ENCODE peak calls at places on chromosomes 4 and X, in six cellular contexts. F is foreskin keratinocyte, M is neural progenitor cell, R is pancreas, W is B cell, H is A549. C is an unnamed sample.
A peak's percentile ranks its signal among the peaks of the same experiment; 100 is the strongest.

GRCh38 chr4:120561648-120562047 is 360.9 kb downstream of the PRDM5 start:
- DNase-seq in F (no peak), W (no peak), M (peak; percentile 59), R (no peak), H (no peak), C (peak; percentile 78)

GRCh38 chrX:13685126-13685763 is 3.7 kb upstream of the RAB9A start:
- DNase-seq in H (peak; percentile 37), F (no peak), R (no peak), M (no peak), W (no peak), C (no peak)

GRCh38 chrX:71533514-71533849 is 578 bp downstream of the OGT start:
- DNase-seq in R (no peak), M (peak; percentile 26), H (no peak), W (no peak), F (no peak), C (no peak)

GRCh38 chr4:77586953-77587383 is 18.7 kb upstream of the CXCL13 start:
- DNase-seq in M (no peak), H (peak; percentile 12), F (peak; percentile 95), W (peak; percentile 46), R (no peak), C (no peak)

GRCh38 chr4:3305610-3306371 is 13.0 kb downstream of the RGS12 start:
- DNase-seq in H (no peak), F (no peak), W (no peak), R (peak; percentile 50), M (peak; percentile 45), C (no peak)

GRCh38 chr4:150242820-150243458 is 164.7 kb downstream of the DCLK2 start:
- DNase-seq in H (peak; percentile 37), W (peak; percentile 43), F (no peak), M (peak; percentile 69), R (no peak), C (peak; percentile 58)

GRCh38 chrX:67604979-67605703 is 61.3 kb downstream of the AR start:
- DNase-seq in M (no peak), H (peak; percentile 79), F (peak; percentile 48), W (no peak), R (no peak), C (no peak)

GRCh38 chrX:12903646-12904045 is 2.8 kb upstream of the TLR8 start:
- DNase-seq in F (no peak), R (no peak), M (no peak), H (no peak), W (no peak), C (no peak)

GRCh38 chr4:105741548-105741947 is 33.0 kb downstream of the GSTCD start:
- DNase-seq in H (no peak), M (no peak), R (no peak), W (no peak), F (no peak), C (no peak)

GRCh38 chrX:153627675-153628111 is 19.3 kb upstream of the DUSP9 start:
- DNase-seq in M (no peak), F (no peak), R (peak; percentile 50), W (no peak), H (no peak), C (no peak)

GRCh38 chr4:26721685-26722084 is 137.8 kb downstream of the TBC1D19 start:
- DNase-seq in M (no peak), W (no peak), R (no peak), F (no peak), H (no peak), C (no peak)

GRCh38 chr4:122705035-122705434 is 27.5 kb upstream of the BBS12 start:
- DNase-seq in F (no peak), R (no peak), M (no peak), W (no peak), H (no peak), C (no peak)

GRCh38 chr4:28518781-28519180 is 1658.1 kb downstream of the STIM2 start:
- DNase-seq in W (no peak), R (no peak), H (no peak), M (no peak), F (peak; percentile 28), C (no peak)

GRCh38 chr4:189036906-189037305 is 897.7 kb downstream of the TRIML1 start:
- DNase-seq in R (no peak), H (no peak), F (no peak), M (no peak), W (no peak), C (no peak)

GRCh38 chr4:151389316-151389715 is 19.7 kb upstream of the FHIP1A start:
- DNase-seq in H (no peak), F (no peak), W (no peak), M (no peak), R (no peak), C (no peak)

GRCh38 chr4:76606662-76607265 is 171.7 kb downstream of the SHROOM3 start:
- DNase-seq in F (no peak), M (no peak), H (no peak), R (no peak), W (no peak), C (no peak)

GRCh38 chrX:51456246-51456645 is 40.1 kb downstream of the NUDT11 start:
- DNase-seq in M (no peak), R (no peak), H (no peak), W (no peak), F (no peak), C (peak; percentile 76)

GRCh38 chr4:34158883-34159282 is 2085.4 kb downstream of the ARAP2 start:
- DNase-seq in W (no peak), H (no peak), M (no peak), R (no peak), F (peak; percentile 73), C (no peak)

GRCh38 chr4:112296949-112297483 is at the start of gene ALPK1:
- DNase-seq in W (peak; percentile 49), H (peak; percentile 83), M (no peak), R (no peak), F (peak; percentile 67), C (no peak)

DNA sequence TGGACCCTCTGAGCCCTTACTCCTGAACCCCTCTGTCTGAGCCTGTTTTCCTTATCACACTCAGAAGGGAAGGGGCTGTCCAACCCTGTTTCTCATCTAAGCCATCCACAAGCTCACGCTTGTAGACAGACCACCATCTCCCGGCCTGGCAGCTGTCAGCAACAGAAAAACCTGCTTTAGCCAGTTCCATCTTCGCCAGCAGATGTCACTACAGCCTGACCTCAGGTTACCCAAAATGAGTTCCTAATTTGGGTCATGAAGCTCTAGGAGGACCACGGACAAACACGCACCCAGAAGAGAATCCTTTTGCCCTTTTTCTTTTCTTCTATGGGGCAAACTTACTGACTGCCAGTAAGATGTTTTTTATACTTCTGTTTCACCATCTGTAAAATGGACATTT is 445.4 kb downstream of the BCOR start:
- DNase-seq in H (peak; percentile 29), W (no peak), R (no peak), M (peak; percentile 39), F (no peak), C (peak; percentile 70)
- TF ChIP-seq CTCF in H (peak; percentile 39), W (peak; percentile 26), R (no peak), M (peak; percentile 45), F (peak; percentile 52), C (peak; percentile 66)

DNA sequence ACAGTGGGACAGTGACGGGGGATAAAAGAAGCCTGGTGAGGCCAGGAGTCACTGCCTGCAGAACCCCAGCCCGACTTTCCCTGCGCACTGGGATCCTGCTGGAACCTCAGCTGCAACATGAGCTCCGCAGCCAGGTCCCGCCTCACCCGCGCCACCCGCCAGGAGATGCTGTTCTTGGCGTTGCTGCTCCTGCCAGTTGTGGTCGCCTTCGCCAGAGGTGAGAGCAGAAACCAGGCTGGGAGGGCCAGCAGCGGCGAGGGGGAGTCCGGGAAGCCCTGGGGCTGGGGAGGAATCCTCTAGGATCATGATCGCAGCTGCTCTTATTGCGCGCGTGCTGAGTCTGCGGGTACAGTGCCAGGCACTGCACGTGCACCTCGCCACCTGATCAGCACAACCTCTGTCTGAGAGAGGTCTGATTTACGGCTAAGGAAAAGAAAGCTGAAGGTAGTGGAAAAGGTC is at the start of gene PF4V1:
- DNase-seq in H (no peak), M (peak; percentile 51), R (peak; percentile 76), F (no peak), W (no peak), C (peak; percentile 89)
- TF ChIP-seq CTCF in H (no peak), M (no peak), R (no peak), F (peak; percentile 54), W (no peak), C (peak; percentile 27)

GRCh38 chrX:21666679-21667078 is 8.5 kb upstream of the KLHL34 start:
- DNase-seq in R (no peak), F (no peak), H (no peak), M (no peak), W (no peak), C (no peak)

GRCh38 chrX:21661316-21661715 is 3.2 kb upstream of the KLHL34 start:
- DNase-seq in M (no peak), W (no peak), R (no peak), H (no peak), F (peak; percentile 36), C (no peak)

GRCh38 chrX:21666252-21666651 is 8.1 kb upstream of the KLHL34 start:
- DNase-seq in F (no peak), M (no peak), R (no peak), H (no peak), W (no peak), C (no peak)

GRCh38 chrX:21659320-21659719 is 1.2 kb upstream of the KLHL34 start:
- DNase-seq in M (no peak), R (no peak), W (no peak), H (no peak), F (no peak), C (no peak)

GRCh38 chrX:21662761-21663160 is 4.6 kb upstream of the KLHL34 start:
- DNase-seq in M (no peak), W (no peak), F (no peak), H (no peak), R (no peak), C (no peak)
- TF ChIP-seq CTCF in M (no peak), W (no peak), F (no peak), H (no peak), R (no peak), C (no peak)

DNA sequence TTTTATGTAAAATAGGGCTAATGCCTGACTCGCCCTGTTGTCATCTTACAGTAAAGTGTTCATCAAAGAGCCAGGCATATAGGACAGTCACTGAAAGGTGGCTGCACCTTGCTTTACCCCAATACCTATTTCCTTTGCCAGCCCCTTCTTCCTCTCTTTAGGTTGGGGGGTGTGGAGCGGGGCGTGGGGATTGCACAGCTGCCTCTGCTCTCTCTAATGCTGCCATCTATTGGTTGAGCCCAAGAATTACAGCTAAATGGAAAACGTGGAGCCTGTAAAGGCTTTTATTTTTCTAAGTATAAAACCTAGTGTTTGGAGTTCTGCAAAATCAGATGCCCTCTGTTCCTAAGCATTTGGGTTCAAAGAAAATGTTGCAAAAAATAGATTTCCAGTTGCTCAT is 47.7 kb downstream of the ATG4A start:
- DNase-seq in M (no peak), R (no peak), W (no peak), F (no peak), H (no peak), C (peak; percentile 35)
- TF ChIP-seq CTCF in M (peak; percentile 50), R (no peak), W (no peak), F (peak; percentile 62), H (peak; percentile 11), C (peak; percentile 75)